ENCODE peak calls at places on chromosome 9, in five cellular contexts. L is lung; C is HEK293T; G is AG04449; F is effector memory CD8-positive, alpha-beta T cell. S is an unnamed sample.

GRCh38 chr9:34498511-34498910 is 24.3 kb downstream of the ENHO start:
- DNase-seq in F (no peak), C (no peak), L (no peak), G (no peak), S (no peak)

GRCh38 chr9:16192403-16193017 is 639.7 kb downstream of the CCDC171 start:
- DNase-seq in F (no peak), C (no peak), L (no peak), G (no peak), S (no peak)

GRCh38 chr9:129320575-129321311 is 142.7 kb upstream of the IER5L start:
- DNase-seq in L (peak), C (peak), G (peak), F (peak), S (peak)

GRCh38 chr9:136593581-136593980 is 47.7 kb upstream of the NOTCH1 start:
- DNase-seq in G (no peak), F (no peak), C (no peak), L (no peak), S (no peak)

GRCh38 chr9:129803679-129804065 is 688 bp downstream of the TOR1B start:
- DNase-seq in G (no peak), C (peak), F (no peak), L (no peak), S (no peak)

GRCh38 chr9:79129865-79130480 is 441.8 kb upstream of the TLE4 start:
- DNase-seq in G (no peak), F (no peak), L (peak), C (peak), S (peak)

GRCh38 chr9:15697459-15697858 is 144.6 kb downstream of the CCDC171 start:
- DNase-seq in L (no peak), F (no peak), G (peak), C (no peak), S (no peak)

GRCh38 chr9:5531251-5531972 is 21.1 kb downstream of the PDCD1LG2 start:
- DNase-seq in F (no peak), L (no peak), C (no peak), G (no peak), S (no peak)

GRCh38 chr9:18905033-18905882 is 127.8 kb downstream of the SAXO1 start:
- DNase-seq in C (no peak), L (no peak), F (no peak), G (no peak), S (no peak)